ENCODE peak calls at places on chromosomes 5 and 9, in five cellular contexts. E is tibial nerve, P is MM.1S, Z is small intestine, K is pancreas. G is an unnamed sample.

GRCh38 chr5:9105851-9106250 is 440.0 kb downstream of the SEMA5A start:
- DNase-seq in E (no peak), P (no peak), Z (no peak), K (no peak), G (no peak)

GRCh38 chr5:154995679-154996078 is 17.9 kb upstream of the KIF4B start:
- DNase-seq in E (no peak), P (no peak), Z (no peak), K (no peak), G (peak)

GRCh38 chr5:74017786-74018211 is 391.8 kb downstream of the ARHGEF28 start:
- DNase-seq in E (peak), P (no peak), Z (no peak), K (no peak), G (no peak)

GRCh38 chr9:101400120-101400519 is 1.5 kb downstream of the ZNF189 start:
- DNase-seq in E (no peak), P (no peak), Z (no peak), K (no peak), G (no peak)

GRCh38 chr9:21681641-21682040 is 120.8 kb upstream of the MTAP start:
- DNase-seq in E (no peak), P (no peak), Z (peak), K (no peak), G (no peak)

GRCh38 chr9:134514503-134514902 is 127.1 kb upstream of the COL5A1 start:
- DNase-seq in E (no peak), P (no peak), Z (no peak), K (peak), G (no peak)

GRCh38 chr5:142677212-142677611 is 8.7 kb downstream of the FGF1 start:
- DNase-seq in E (no peak), P (no peak), Z (no peak), K (no peak), G (no peak)

GRCh38 chr9:4465910-4466309 is 24.4 kb upstream of the SLC1A1 start:
- DNase-seq in E (no peak), P (peak), Z (no peak), K (no peak), G (no peak)

GRCh38 chr5:178201221-178201926 is 3.0 kb upstream of the HNRNPAB start:
- DNase-seq in E (no peak), P (no peak), Z (no peak), K (no peak), G (no peak)

GRCh38 chr9:101026824-101027223 is 1.7 kb upstream of the PLPPR1 start:
- DNase-seq in E (no peak), P (no peak), Z (peak), K (no peak), G (no peak)

GRCh38 chr9:36037580-36038169 is 962 bp downstream of the RECK start:
- DNase-seq in E (no peak), P (peak), Z (no peak), K (no peak), G (no peak)

GRCh38 chr5:81604193-81604592 is 146.7 kb downstream of the SSBP2 start:
- DNase-seq in E (no peak), P (no peak), Z (no peak), K (no peak), G (no peak)

GRCh38 chr5:89457411-89458329 is 574.7 kb upstream of the MEF2C start:
- DNase-seq in E (peak), P (no peak), Z (no peak), K (no peak), G (no peak)

GRCh38 chr5:100691545-100691944 is 156.4 kb downstream of the FAM174A start:
- DNase-seq in E (no peak), P (no peak), Z (no peak), K (no peak), G (no peak)

GRCh38 chr9:73824671-73825070 is 672.5 kb upstream of the RORB start:
- DNase-seq in E (no peak), P (no peak), Z (no peak), K (no peak), G (no peak)

GRCh38 chr9:4489562-4489918 is 728 bp upstream of the SLC1A1 start:
- DNase-seq in E (peak), P (no peak), Z (no peak), K (no peak), G (no peak)

GRCh38 chr9:34540826-34541225 is 18.0 kb upstream of the ENHO start:
- DNase-seq in E (no peak), P (no peak), Z (no peak), K (no peak), G (no peak)

GRCh38 chr5:11719888-11720481 is 184.3 kb downstream of the CTNND2 start:
- DNase-seq in E (peak), P (peak), Z (peak), K (no peak), G (peak)

GRCh38 chr5:61687371-61687770 is 355.3 kb downstream of the ZSWIM6 start:
- DNase-seq in E (no peak), P (no peak), Z (no peak), K (no peak), G (no peak)

GRCh38 chr9:8382266-8382665 is 582.7 kb upstream of the DMAC1 start:
- DNase-seq in E (no peak), P (no peak), Z (no peak), K (no peak), G (no peak)

GRCh38 chr5:134098690-134099089 is 15.8 kb upstream of the TCF7 start:
- DNase-seq in E (no peak), P (no peak), Z (peak), K (peak), G (no peak)

DNA sequence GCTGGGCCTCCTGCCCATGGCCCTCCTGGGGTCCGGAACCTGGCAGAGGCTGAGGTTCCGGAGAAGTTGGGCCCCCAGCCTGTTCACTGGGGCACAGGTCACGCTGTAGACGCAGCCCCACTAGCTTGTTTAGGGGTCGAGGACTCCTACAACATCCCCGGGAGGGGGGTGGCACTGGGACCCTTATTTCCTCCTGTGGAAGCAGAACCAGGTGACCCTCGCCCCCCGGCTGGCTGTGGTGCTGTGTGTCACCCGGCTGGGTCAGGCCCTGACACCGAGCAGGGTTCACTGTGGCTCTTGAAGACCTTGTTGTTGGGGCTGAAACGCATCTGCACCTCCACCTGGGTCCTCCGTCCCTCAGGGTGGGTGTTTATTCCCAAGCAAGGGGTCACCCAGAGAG is 164.5 kb upstream of the IER5L start:
- DNase-seq in E (no peak), P (no peak), Z (no peak), K (peak), G (no peak)
- H3K27ac ChIP-seq in E (peak), P (no peak), Z (no peak), K (no peak), G (no peak)

GRCh38 chr5:140713562-140714094 is 13.4 kb downstream of the ZMAT2 start:
- DNase-seq in E (no peak), P (no peak), Z (no peak), K (no peak), G (no peak)

GRCh38 chr5:140718266-140718592 is 18.0 kb downstream of the ZMAT2 start:
- DNase-seq in E (no peak), P (no peak), Z (no peak), K (no peak), G (no peak)
- H3K4me3 ChIP-seq in E (no peak), P (no peak), Z (no peak), K (no peak), G (no peak)

GRCh38 chr5:113245427-113246052 is 189.2 kb downstream of the TSSK1B start:
- DNase-seq in E (no peak), P (peak), Z (no peak), K (no peak), G (no peak)
- H3K27ac ChIP-seq in E (peak), P (peak), Z (no peak), K (no peak), G (no peak)

DNA sequence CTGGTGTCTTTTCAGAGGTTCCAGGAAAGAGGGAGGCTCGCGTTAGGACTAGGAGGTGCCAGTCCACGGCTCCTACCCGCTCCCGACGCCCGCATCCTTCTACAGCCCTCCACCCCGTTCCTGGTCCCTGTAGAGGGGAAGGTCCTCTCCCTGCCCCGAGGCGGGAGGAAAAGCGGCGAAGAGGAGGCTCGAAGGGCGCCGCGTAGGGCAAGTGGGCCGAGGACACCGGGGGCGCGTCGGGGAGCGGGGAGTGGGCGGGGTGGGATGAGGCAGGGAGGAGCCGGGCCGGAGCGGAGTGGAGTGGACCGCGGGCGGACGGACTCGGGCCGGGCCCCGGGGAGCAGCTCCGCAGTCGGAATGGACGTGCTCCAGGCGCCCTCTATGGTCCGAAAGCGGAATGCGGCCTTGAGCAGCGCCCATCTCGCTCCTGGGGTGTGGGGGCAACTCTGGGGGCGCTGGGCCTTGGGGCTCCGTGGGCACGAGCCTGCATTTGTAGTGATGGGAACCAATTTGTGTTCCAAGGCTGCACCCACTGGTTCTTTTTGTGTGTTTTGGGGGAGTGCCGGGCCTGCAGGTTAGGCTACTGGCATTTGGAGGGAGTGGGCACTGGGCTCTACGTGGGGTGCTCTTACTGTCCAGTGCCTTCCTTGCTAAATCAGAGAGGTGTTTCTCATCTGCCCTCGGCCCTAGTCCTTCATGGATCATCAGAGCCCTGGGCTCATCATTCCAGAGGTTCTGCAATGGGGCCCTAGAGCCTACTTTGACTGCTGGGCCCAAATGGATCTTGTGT is 7.3 kb downstream of the IRX1 start:
- DNase-seq in E (no peak), P (no peak), Z (peak), K (peak), G (no peak)
- H3K4me3 ChIP-seq in E (peak), P (no peak), Z (no peak), K (no peak), G (no peak)

GRCh38 chr5:139401546-139401945 is 2.3 kb downstream of the SPATA24 start:
- DNase-seq in E (no peak), P (no peak), Z (no peak), K (peak), G (no peak)
- H3K27ac ChIP-seq in E (no peak), P (no peak), Z (no peak), K (no peak), G (no peak)

G was measured in Karpas-422.